ENCODE peak calls at places on chromosomes 16 and 17, in four cellular contexts. C, B, I and U are unnamed samples.

GRCh38 chr17:39631403-39631802 is 4.7 kb downstream of the PPP1R1B start:
- DNase-seq in I (no peak), C (no peak), B (no peak), U (no peak)

GRCh38 chr17:72413077-72414031 is 292.5 kb downstream of the SOX9 start:
- DNase-seq in B (no peak), I (no peak), C (no peak), U (no peak)

GRCh38 chr17:1724351-1724868 is at the start of gene WDR81:
- DNase-seq in B (no peak), C (peak), I (no peak), U (no peak)

GRCh38 chr17:82287849-82288601 is 14.5 kb upstream of the CSNK1D start:
- DNase-seq in C (no peak), I (no peak), B (peak), U (no peak)

GRCh38 chr16:9054460-9054859 is 37.0 kb upstream of the HAPSTR1 start:
- DNase-seq in C (no peak), B (no peak), I (no peak), U (no peak)

GRCh38 chr17:47831934-47832327 is 461 bp downstream of the LRRC46 start:
- DNase-seq in I (no peak), B (no peak), C (no peak), U (no peak)

GRCh38 chr16:51523400-51523799 is 372.3 kb upstream of the SALL1 start:
- DNase-seq in I (no peak), C (no peak), B (no peak), U (no peak)

GRCh38 chr16:2980227-2981176 is at the start of gene PKMYT1:
- DNase-seq in B (peak), C (peak), I (no peak), U (peak)

GRCh38 chr16:10957771-10958486 is 13.6 kb downstream of the CLEC16A start:
- DNase-seq in B (no peak), I (no peak), C (no peak), U (no peak)

GRCh38 chr16:89102777-89103073 is 9.1 kb downstream of the ACSF3 start:
- DNase-seq in I (no peak), C (no peak), B (no peak), U (no peak)

GRCh38 chr17:78785663-78786057 is 3.6 kb upstream of the CYTH1 start:
- DNase-seq in C (no peak), B (no peak), I (no peak), U (no peak)

GRCh38 chr16:69123894-69124293 is 8.5 kb downstream of the CHTF8 start:
- DNase-seq in I (no peak), C (peak), B (no peak), U (no peak)

GRCh38 chr17:43669971-43670644 is 8.4 kb upstream of the MEOX1 start:
- DNase-seq in B (no peak), I (no peak), C (no peak), U (no peak)

GRCh38 chr17:61073799-61074513 is 325.7 kb upstream of the TBX2 start:
- DNase-seq in C (no peak), B (no peak), I (no peak), U (no peak)

GRCh38 chr16:4660454-4661007 is 32.8 kb upstream of the NUDT16L1 start:
- DNase-seq in C (no peak), B (no peak), I (no peak), U (no peak)

GRCh38 chr17:79970576-79971068 is 65.0 kb downstream of the TBC1D16 start:
- DNase-seq in I (no peak), C (no peak), B (no peak), U (no peak)

GRCh38 chr17:40542562-40543411 is 22.5 kb downstream of the CCR7 start:
- DNase-seq in C (peak), B (peak), I (no peak), U (no peak)

GRCh38 chr17:13385481-13385907 is 216.2 kb downstream of the HS3ST3A1 start:
- DNase-seq in B (no peak), C (no peak), I (no peak), U (no peak)

GRCh38 chr17:43212641-43213490 is 1.2 kb downstream of the TMEM106A start:
- DNase-seq in B (no peak), I (no peak), C (no peak), U (no peak)

GRCh38 chr17:62109378-62109902 is 44.4 kb upstream of the MED13 start:
- DNase-seq in I (peak), B (no peak), C (no peak), U (peak)

GRCh38 chr16:11342021-11342855 is 3.0 kb upstream of the RMI2 start:
- DNase-seq in B (no peak), I (no peak), C (no peak), U (no peak)

GRCh38 chr16:83624436-83625120 is 183.2 kb upstream of the HSBP1 start:
- DNase-seq in C (no peak), I (no peak), B (no peak), U (no peak)

GRCh38 chr16:55489956-55490265 is 10.9 kb downstream of the MMP2 start:
- DNase-seq in C (no peak), I (no peak), B (no peak), U (no peak)

GRCh38 chr16:28110074-28110473 is 46.6 kb upstream of the GSG1L start:
- DNase-seq in I (no peak), C (no peak), B (no peak), U (no peak)

GRCh38 chr16:80433617-80434016 is 107.2 kb upstream of the DYNLRB2 start:
- DNase-seq in C (no peak), B (no peak), I (no peak), U (no peak)

GRCh38 chr17:80214012-80214877 is 5.9 kb downstream of the SGSH start:
- DNase-seq in I (no peak), C (no peak), B (no peak), U (no peak)

GRCh38 chr17:17994271-17994670 is 21.6 kb downstream of the DRC3 start:
- DNase-seq in C (no peak), I (peak), B (no peak), U (no peak)

GRCh38 chr16:23876256-23876896 is 40.6 kb downstream of the PRKCB start:
- DNase-seq in I (no peak), C (no peak), B (no peak), U (no peak)

DNA sequence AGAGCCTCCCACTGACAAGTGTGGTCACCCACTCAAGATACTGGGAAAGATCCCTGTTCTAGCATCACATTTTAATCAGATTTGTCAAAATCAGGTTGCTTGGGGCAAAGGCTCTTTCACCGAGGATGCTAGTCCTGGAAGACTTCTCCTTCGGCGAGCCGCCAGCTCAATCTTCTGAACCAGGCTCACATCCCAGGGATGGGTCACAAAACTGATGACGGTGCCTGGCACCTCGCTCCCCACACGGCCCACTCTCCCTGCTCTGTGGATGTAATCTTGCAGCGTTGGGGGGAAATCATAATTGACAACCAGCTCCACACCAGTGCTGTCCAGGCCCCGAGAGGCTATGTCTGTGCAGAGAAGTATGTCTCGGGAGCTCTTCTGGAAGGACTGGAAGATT is 1.5 kb downstream of the DDX28 start:
- DNase-seq in B (no peak), C (no peak), I (no peak), U (no peak)
- H3K4me3 ChIP-seq in B (no peak), C (no peak), I (no peak), U (peak)

GRCh38 chr17:74478369-74479100 is 12.1 kb downstream of the CD300A start:
- DNase-seq in B (no peak), I (no peak), C (no peak), U (no peak)
- H3K4me3 ChIP-seq in B (no peak), I (no peak), C (no peak), U (no peak)

GRCh38 chr17:75475851-75476250 is 19.4 kb downstream of the TMEM94 start:
- DNase-seq in B (no peak), C (no peak), I (no peak), U (no peak)
- H3K4me3 ChIP-seq in B (no peak), C (no peak), I (no peak), U (no peak)

GRCh38 chr17:76452102-76452645 is 778 bp downstream of the UBE2O start:
- DNase-seq in I (no peak), B (no peak), C (no peak), U (no peak)

GRCh38 chr17:76451480-76451879 is 1.5 kb downstream of the UBE2O start:
- DNase-seq in I (no peak), C (no peak), B (no peak), U (no peak)

GRCh38 chr17:76449126-76449525 is 3.8 kb downstream of the UBE2O start:
- DNase-seq in C (no peak), B (no peak), I (no peak), U (no peak)

GRCh38 chr17:76452646-76453430 is at the start of gene UBE2O:
- DNase-seq in B (no peak), C (peak), I (peak), U (peak)

DNA sequence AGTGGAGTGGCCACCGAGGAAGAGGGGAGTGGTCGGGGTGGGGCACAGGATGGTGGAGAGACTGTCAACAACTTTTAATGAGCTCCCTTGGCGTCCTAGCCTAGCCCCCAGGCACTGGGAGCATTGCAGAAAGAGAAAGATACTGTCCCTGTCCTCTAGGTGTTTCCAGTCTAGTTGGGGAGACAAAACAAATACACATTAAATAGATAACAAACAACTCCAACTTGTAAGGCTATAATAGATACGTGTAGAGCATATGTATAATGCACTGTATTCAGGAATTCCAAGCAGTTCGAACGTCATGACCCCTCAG is 435 bp upstream of the UBE2O start:
- DNase-seq in C (no peak), B (no peak), I (no peak), U (no peak)
- H3K4me3 ChIP-seq in C (peak), B (no peak), I (no peak), U (no peak)

DNA sequence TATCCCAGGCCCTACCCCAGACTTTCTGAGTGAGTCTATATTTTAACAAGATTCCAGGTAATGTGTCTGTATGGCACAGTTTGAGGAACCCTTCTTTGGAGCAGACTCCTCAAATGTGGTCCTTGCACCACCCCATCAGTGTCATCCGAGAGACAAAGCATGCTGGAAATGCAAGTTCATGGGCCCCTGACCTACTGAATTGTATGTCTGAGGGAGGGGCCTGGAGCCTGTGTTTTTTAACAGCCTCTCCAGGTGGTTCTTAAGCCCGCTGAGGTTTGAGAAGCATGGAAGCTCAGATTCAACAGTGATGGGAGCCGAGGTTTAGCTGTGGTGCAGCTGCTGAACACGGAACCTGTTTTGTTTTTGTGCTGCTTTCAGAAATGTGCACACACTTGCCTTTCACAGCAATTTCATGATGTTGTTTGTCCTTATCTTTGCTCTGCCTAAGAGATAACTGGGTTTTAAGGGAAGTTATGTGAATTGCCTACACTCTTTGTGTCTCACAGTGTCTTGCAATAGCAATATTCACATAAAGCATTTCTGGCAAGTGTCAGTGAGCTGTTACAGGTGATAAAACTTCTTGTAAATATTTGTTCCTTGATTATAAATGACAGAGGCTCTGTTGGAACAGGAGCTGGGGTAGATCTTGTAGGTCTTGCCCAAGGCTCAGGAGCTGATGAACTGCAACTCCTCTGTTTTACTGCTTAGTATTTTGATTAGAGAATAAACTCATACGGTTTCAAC is 32.0 kb upstream of the IL34 start:
- DNase-seq in I (no peak), B (no peak), C (no peak), U (no peak)
- H3K4me3 ChIP-seq in I (no peak), B (no peak), C (no peak), U (no peak)

GRCh38 chr17:34275881-34276280 is 5.9 kb downstream of the CCL7 start:
- DNase-seq in I (no peak), C (no peak), B (peak), U (peak)

GRCh38 chr17:34276826-34277225 is 6.8 kb downstream of the CCL7 start:
- DNase-seq in C (no peak), I (no peak), B (no peak), U (no peak)
- H3K4me3 ChIP-seq in C (no peak), I (no peak), B (no peak), U (no peak)

GRCh38 chr16:19751478-19751877 is 33.4 kb downstream of the IQCK start:
- DNase-seq in B (no peak), C (no peak), I (no peak), U (no peak)
- H3K4me3 ChIP-seq in B (no peak), C (no peak), I (no peak), U (no peak)